ENCODE peak calls at places on chromosome X, in nine cellular contexts. One of them, this sample, is unnamed.

GRCh38 chrX:23752740-23753435 is 9.8 kb upstream of the ACOT9 start:
- DNase-seq in CD4-positive, CD25-positive, alpha-beta regulatory T cell: no peak
- DNase-seq in transverse colon: no peak
- DNase-seq in HCT116: no peak
- DNase-seq in SK-N-SH: no peak
- DNase-seq in K562: no peak
- DNase-seq in NT2/D1: no peak
- DNase-seq in IMR-90: peak; percentile 62
- DNase-seq in psoas muscle: no peak
- DNase-seq in this sample: no peak

GRCh38 chrX:5236096-5236495 is 992.6 kb downstream of the NLGN4X start:
- DNase-seq in K562: no peak
- DNase-seq in psoas muscle: no peak
- DNase-seq in HCT116: no peak
- DNase-seq in SK-N-SH: peak; percentile 8
- DNase-seq in transverse colon: no peak
- DNase-seq in NT2/D1: no peak
- DNase-seq in CD4-positive, CD25-positive, alpha-beta regulatory T cell: no peak
- DNase-seq in IMR-90: no peak
- DNase-seq in this sample: no peak

GRCh38 chrX:70033348-70033747 is 16.4 kb downstream of the AWAT2 start:
- DNase-seq in HCT116: peak; percentile 12
- DNase-seq in transverse colon: no peak
- DNase-seq in SK-N-SH: peak; percentile 52
- DNase-seq in K562: peak; percentile 54
- DNase-seq in psoas muscle: no peak
- DNase-seq in IMR-90: peak; percentile 21
- DNase-seq in NT2/D1: peak; percentile 50
- DNase-seq in CD4-positive, CD25-positive, alpha-beta regulatory T cell: peak; percentile 44
- DNase-seq in this sample: no peak

GRCh38 chrX:107715331-107716044 is 60.1 kb downstream of the TSC22D3 start:
- DNase-seq in HCT116: no peak
- DNase-seq in IMR-90: peak; percentile 23
- DNase-seq in transverse colon: peak; percentile 11
- DNase-seq in psoas muscle: no peak
- DNase-seq in CD4-positive, CD25-positive, alpha-beta regulatory T cell: peak; percentile 32
- DNase-seq in SK-N-SH: peak; percentile 30
- DNase-seq in NT2/D1: no peak
- DNase-seq in K562: no peak
- DNase-seq in this sample: no peak

GRCh38 chrX:41045960-41046567 is 39.2 kb upstream of the USP9X start:
- DNase-seq in SK-N-SH: no peak
- DNase-seq in IMR-90: peak; percentile 17
- DNase-seq in NT2/D1: no peak
- DNase-seq in K562: peak; percentile 32
- DNase-seq in transverse colon: peak; percentile 13
- DNase-seq in HCT116: no peak
- DNase-seq in CD4-positive, CD25-positive, alpha-beta regulatory T cell: no peak
- DNase-seq in psoas muscle: no peak
- DNase-seq in this sample: no peak

GRCh38 chrX:129717902-129718301 is 20.9 kb upstream of the XPNPEP2 start:
- DNase-seq in NT2/D1: no peak
- DNase-seq in IMR-90: peak; percentile 78
- DNase-seq in HCT116: no peak
- DNase-seq in SK-N-SH: no peak
- DNase-seq in transverse colon: no peak
- DNase-seq in psoas muscle: peak; percentile 64
- DNase-seq in CD4-positive, CD25-positive, alpha-beta regulatory T cell: no peak
- DNase-seq in K562: no peak
- DNase-seq in this sample: no peak

GRCh38 chrX:48956728-48957414 is 536 bp downstream of the OTUD5 start:
- DNase-seq in transverse colon: peak; percentile 47
- DNase-seq in HCT116: no peak
- DNase-seq in SK-N-SH: no peak
- DNase-seq in NT2/D1: no peak
- DNase-seq in psoas muscle: peak; percentile 30
- DNase-seq in K562: no peak
- DNase-seq in CD4-positive, CD25-positive, alpha-beta regulatory T cell: peak; percentile 46
- DNase-seq in IMR-90: no peak
- DNase-seq in this sample: peak; percentile 49

GRCh38 chrX:153727108-153727931 is 2.7 kb downstream of the ABCD1 start:
- DNase-seq in transverse colon: peak; percentile 63
- DNase-seq in HCT116: no peak
- DNase-seq in psoas muscle: peak; percentile 67
- DNase-seq in K562: no peak
- DNase-seq in CD4-positive, CD25-positive, alpha-beta regulatory T cell: no peak
- DNase-seq in IMR-90: no peak
- DNase-seq in NT2/D1: no peak
- DNase-seq in SK-N-SH: no peak
- DNase-seq in this sample: no peak

GRCh38 chrX:115561605-115562491 is 874 bp downstream of the PLS3 start:
- DNase-seq in CD4-positive, CD25-positive, alpha-beta regulatory T cell: no peak
- DNase-seq in HCT116: no peak
- DNase-seq in IMR-90: peak; percentile 35
- DNase-seq in SK-N-SH: peak; percentile 77
- DNase-seq in psoas muscle: peak; percentile 55
- DNase-seq in K562: no peak
- DNase-seq in transverse colon: peak; percentile 21
- DNase-seq in NT2/D1: no peak
- DNase-seq in this sample: no peak

GRCh38 chrX:42149786-42150185 is 226.4 kb upstream of the CASK start:
- DNase-seq in transverse colon: no peak
- DNase-seq in NT2/D1: no peak
- DNase-seq in K562: no peak
- DNase-seq in SK-N-SH: no peak
- DNase-seq in HCT116: no peak
- DNase-seq in psoas muscle: no peak
- DNase-seq in IMR-90: no peak
- DNase-seq in CD4-positive, CD25-positive, alpha-beta regulatory T cell: no peak
- DNase-seq in this sample: no peak

GRCh38 chrX:123873956-123874355 is 14.1 kb downstream of the XIAP start:
- DNase-seq in SK-N-SH: no peak
- DNase-seq in psoas muscle: no peak
- DNase-seq in HCT116: no peak
- DNase-seq in transverse colon: no peak
- DNase-seq in NT2/D1: no peak
- DNase-seq in IMR-90: no peak
- DNase-seq in CD4-positive, CD25-positive, alpha-beta regulatory T cell: no peak
- DNase-seq in K562: no peak
- DNase-seq in this sample: no peak
- H3K9me3 ChIP-seq in SK-N-SH: no peaks in the 10 kb centered on the region
- H3K9me3 ChIP-seq in psoas muscle: no peaks in the 10 kb centered on the region
- H3K9me3 ChIP-seq in HCT116: no peaks in the 10 kb centered on the region
- H3K9me3 ChIP-seq in transverse colon: no peaks in the 10 kb centered on the region
- H3K9me3 ChIP-seq in NT2/D1: no peaks in the 10 kb centered on the region
- H3K9me3 ChIP-seq in IMR-90: no peaks in the 10 kb centered on the region
- H3K9me3 ChIP-seq in CD4-positive, CD25-positive, alpha-beta regulatory T cell: no peaks in the 10 kb centered on the region
- H3K9me3 ChIP-seq in K562: no peaks in the 10 kb centered on the region
- H3K9me3 ChIP-seq in this sample: no peaks in the 10 kb centered on the region

GRCh38 chrX:154829926-154830442 is 4.5 kb downstream of the SMIM9 start:
- DNase-seq in NT2/D1: no peak
- DNase-seq in CD4-positive, CD25-positive, alpha-beta regulatory T cell: no peak
- DNase-seq in HCT116: no peak
- DNase-seq in IMR-90: no peak
- DNase-seq in K562: peak; percentile 54
- DNase-seq in psoas muscle: no peak
- DNase-seq in transverse colon: no peak
- DNase-seq in SK-N-SH: no peak
- DNase-seq in this sample: no peak

GRCh38 chrX:154827194-154827593 is 7.3 kb downstream of the SMIM9 start:
- DNase-seq in IMR-90: no peak
- DNase-seq in NT2/D1: no peak
- DNase-seq in HCT116: no peak
- DNase-seq in SK-N-SH: no peak
- DNase-seq in K562: no peak
- DNase-seq in psoas muscle: no peak
- DNase-seq in CD4-positive, CD25-positive, alpha-beta regulatory T cell: no peak
- DNase-seq in transverse colon: no peak
- DNase-seq in this sample: no peak

GRCh38 chrX:154824638-154825037 is 9.8 kb downstream of the SMIM9 start:
- DNase-seq in K562: no peak
- DNase-seq in psoas muscle: no peak
- DNase-seq in NT2/D1: no peak
- DNase-seq in HCT116: no peak
- DNase-seq in CD4-positive, CD25-positive, alpha-beta regulatory T cell: no peak
- DNase-seq in IMR-90: no peak
- DNase-seq in SK-N-SH: no peak
- DNase-seq in transverse colon: no peak
- DNase-seq in this sample: no peak

GRCh38 chrX:154829102-154829501 is 5.4 kb downstream of the SMIM9 start:
- DNase-seq in IMR-90: no peak
- DNase-seq in HCT116: no peak
- DNase-seq in transverse colon: no peak
- DNase-seq in K562: no peak
- DNase-seq in NT2/D1: no peak
- DNase-seq in CD4-positive, CD25-positive, alpha-beta regulatory T cell: no peak
- DNase-seq in SK-N-SH: no peak
- DNase-seq in psoas muscle: no peak
- DNase-seq in this sample: no peak

GRCh38 chrX:154827624-154828408 is 6.6 kb downstream of the SMIM9 start:
- DNase-seq in IMR-90: no peak
- DNase-seq in NT2/D1: no peak
- DNase-seq in transverse colon: no peak
- DNase-seq in K562: no peak
- DNase-seq in CD4-positive, CD25-positive, alpha-beta regulatory T cell: peak; percentile 66
- DNase-seq in SK-N-SH: no peak
- DNase-seq in HCT116: no peak
- DNase-seq in psoas muscle: no peak
- DNase-seq in this sample: no peak
- H3K9me3 ChIP-seq in IMR-90: no peaks in the 10 kb centered on the region
- H3K9me3 ChIP-seq in NT2/D1: no peaks in the 10 kb centered on the region
- H3K9me3 ChIP-seq in transverse colon: no peaks in the 10 kb centered on the region
- H3K9me3 ChIP-seq in K562: no peaks in the 10 kb centered on the region
- H3K9me3 ChIP-seq in CD4-positive, CD25-positive, alpha-beta regulatory T cell: no peaks in the 10 kb centered on the region
- H3K9me3 ChIP-seq in SK-N-SH: no peaks in the 10 kb centered on the region
- H3K9me3 ChIP-seq in HCT116: no peaks in the 10 kb centered on the region
- H3K9me3 ChIP-seq in psoas muscle: no peaks in the 10 kb centered on the region
- H3K9me3 ChIP-seq in this sample: no peaks in the 10 kb centered on the region

DNA sequence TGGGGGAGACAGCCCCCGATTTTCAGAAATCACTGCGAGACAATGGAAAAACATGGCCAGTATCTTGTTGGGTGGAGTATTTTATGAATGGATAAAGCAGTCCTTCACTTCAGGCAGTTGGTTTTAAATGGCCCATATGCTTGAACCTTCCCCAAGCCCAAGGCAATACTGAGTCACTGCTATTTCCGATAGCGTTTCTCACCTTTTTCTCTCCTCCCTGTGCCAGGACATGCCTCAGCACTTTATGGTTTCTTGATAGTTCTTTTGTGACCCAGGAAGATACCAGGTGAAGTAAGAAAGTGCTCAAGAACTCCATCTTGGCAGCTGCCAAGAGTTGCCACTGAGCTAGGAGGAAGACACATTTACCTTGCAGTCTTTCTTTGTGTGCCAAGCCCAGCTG is 26.8 kb upstream of the ESX1 start:
- DNase-seq in CD4-positive, CD25-positive, alpha-beta regulatory T cell: no peak
- DNase-seq in K562: no peak
- DNase-seq in IMR-90: no peak
- DNase-seq in psoas muscle: no peak
- DNase-seq in transverse colon: no peak
- DNase-seq in HCT116: no peak
- DNase-seq in NT2/D1: no peak
- DNase-seq in SK-N-SH: no peak
- DNase-seq in this sample: no peak
- H3K9me3 ChIP-seq in CD4-positive, CD25-positive, alpha-beta regulatory T cell: no peaks in the 10 kb centered on the region
- H3K9me3 ChIP-seq in K562: no peaks in the 10 kb centered on the region
- H3K9me3 ChIP-seq in IMR-90: no peaks in the 10 kb centered on the region
- H3K9me3 ChIP-seq in psoas muscle: no peaks in the 10 kb centered on the region
- H3K9me3 ChIP-seq in transverse colon: no peaks in the 10 kb centered on the region
- H3K9me3 ChIP-seq in HCT116: no peaks in the 10 kb centered on the region
- H3K9me3 ChIP-seq in NT2/D1: no peaks in the 10 kb centered on the region
- H3K9me3 ChIP-seq in SK-N-SH: no peaks in the 10 kb centered on the region
- H3K9me3 ChIP-seq in this sample: no peaks in the 10 kb centered on the region

DNA sequence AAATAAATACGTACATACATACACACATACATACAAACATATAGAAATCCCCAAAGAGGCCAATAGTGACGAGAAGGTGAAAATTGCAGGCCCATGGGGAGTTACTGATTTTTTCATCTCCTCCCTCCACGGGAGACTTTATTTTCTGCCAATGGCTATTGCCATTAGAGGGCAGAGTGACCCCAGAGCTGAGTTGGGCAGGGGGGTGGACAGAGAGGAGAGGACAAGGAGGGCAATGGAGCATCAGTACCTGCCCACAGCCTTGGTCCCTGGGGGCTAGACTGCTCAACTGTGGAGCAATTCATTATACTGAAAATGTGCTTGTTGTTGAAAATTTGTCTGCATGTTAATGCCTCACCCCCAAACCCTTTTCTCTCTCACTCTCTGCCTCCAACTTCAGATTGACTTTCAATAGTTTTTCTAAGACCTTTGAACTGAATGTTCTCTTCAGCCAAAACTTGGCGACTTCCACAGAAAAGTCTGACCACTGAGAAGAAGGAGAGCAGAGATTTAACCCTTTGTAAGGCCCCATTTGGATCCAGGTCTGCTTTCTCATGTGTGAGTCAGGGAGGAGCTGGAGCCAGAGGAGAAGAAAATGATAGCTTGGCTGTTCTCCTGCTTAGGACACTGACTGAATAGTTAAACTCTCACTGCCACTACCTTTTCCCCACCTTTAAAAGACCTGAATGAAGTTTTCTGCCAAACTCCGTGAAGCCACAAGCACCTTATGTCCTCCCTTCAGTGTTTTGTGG is 180.7 kb downstream of the AR start:
- DNase-seq in IMR-90: no peak
- DNase-seq in psoas muscle: no peak
- DNase-seq in transverse colon: no peak
- DNase-seq in HCT116: no peak
- DNase-seq in K562: no peak
- DNase-seq in NT2/D1: no peak
- DNase-seq in CD4-positive, CD25-positive, alpha-beta regulatory T cell: no peak
- DNase-seq in SK-N-SH: no peak
- DNase-seq in this sample: no peak
- H3K9me3 ChIP-seq in IMR-90: no peaks in the 10 kb centered on the region
- H3K9me3 ChIP-seq in psoas muscle: no peaks in the 10 kb centered on the region
- H3K9me3 ChIP-seq in transverse colon: no peaks in the 10 kb centered on the region
- H3K9me3 ChIP-seq in HCT116: no peaks in the 10 kb centered on the region
- H3K9me3 ChIP-seq in K562: no peaks in the 10 kb centered on the region
- H3K9me3 ChIP-seq in NT2/D1: no peaks in the 10 kb centered on the region
- H3K9me3 ChIP-seq in CD4-positive, CD25-positive, alpha-beta regulatory T cell: no peaks in the 10 kb centered on the region
- H3K9me3 ChIP-seq in SK-N-SH: no peaks in the 10 kb centered on the region
- H3K9me3 ChIP-seq in this sample: no peaks in the 10 kb centered on the region